ENCODE peak calls at places on chromosome 13, in seven cellular contexts. K is spleen, S is GM23338, L is H1, P is transverse colon, T is Panc1, J is stomach. F is an unnamed sample. For H3K4me1, the result is how much of the 10 kb centered on the place peaks cover.

GRCh38 chr13:26719356-26719945 is 41.1 kb downstream of the GPR12 start:
- DNase-seq in K (no peak), S (peak), L (no peak), P (no peak), T (no peak), J (no peak), F (no peak)

GRCh38 chr13:77563110-77563509 is 27.6 kb downstream of the SCEL start:
- DNase-seq in K (no peak), S (peak), L (no peak), P (no peak), T (no peak), J (no peak), F (no peak)

GRCh38 chr13:73803997-73804396 is 330.2 kb downstream of the KLF12 start:
- DNase-seq in K (no peak), S (no peak), L (no peak), P (no peak), T (no peak), J (no peak), F (no peak)

GRCh38 chr13:80563451-80563850 is 222.5 kb upstream of the SPRY2 start:
- DNase-seq in K (no peak), S (no peak), L (no peak), P (no peak), T (no peak), J (no peak), F (no peak)

GRCh38 chr13:66503890-66504289 is 726.2 kb downstream of the PCDH9 start:
- DNase-seq in K (no peak), S (peak), L (no peak), P (no peak), T (no peak), J (no peak), F (no peak)

GRCh38 chr13:49373699-49374098 is 70.2 kb downstream of the CAB39L start:
- DNase-seq in K (no peak), S (no peak), L (no peak), P (no peak), T (no peak), J (no peak), F (no peak)

GRCh38 chr13:66553391-66553790 is 676.7 kb downstream of the PCDH9 start:
- DNase-seq in K (no peak), S (no peak), L (no peak), P (no peak), T (no peak), J (no peak), F (no peak)

GRCh38 chr13:71866173-71867091 is 572 bp downstream of the DACH1 start:
- DNase-seq in K (peak), S (peak), L (peak), P (peak), T (no peak), J (peak), F (peak)

GRCh38 chr13:63501702-63502101 is 2086.1 kb upstream of the PCDH20 start:
- DNase-seq in K (no peak), S (no peak), L (no peak), P (no peak), T (no peak), J (no peak), F (no peak)

GRCh38 chr13:48302920-48303330 is 626 bp upstream of the RB1 start:
- DNase-seq in K (no peak), S (no peak), L (no peak), P (no peak), T (no peak), J (no peak), F (no peak)

GRCh38 chr13:33197551-33197971 is 88.0 kb downstream of the STARD13 start:
- DNase-seq in K (no peak), S (no peak), L (no peak), P (no peak), T (no peak), J (no peak), F (no peak)

GRCh38 chr13:101454767-101455166 is 2.3 kb downstream of the ITGBL1 start:
- DNase-seq in K (no peak), S (no peak), L (no peak), P (no peak), T (peak), J (no peak), F (no peak)

GRCh38 chr13:72852207-72852606 is 70.3 kb downstream of the PIBF1 start:
- DNase-seq in K (peak), S (no peak), L (no peak), P (no peak), T (no peak), J (no peak), F (no peak)

GRCh38 chr13:43816401-43816889 is 29.7 kb upstream of the ENOX1 start:
- DNase-seq in K (no peak), S (no peak), L (no peak), P (no peak), T (no peak), J (no peak), F (no peak)

GRCh38 chr13:34863360-34864135 is 78.5 kb upstream of the NBEA start:
- DNase-seq in K (no peak), S (no peak), L (no peak), P (no peak), T (no peak), J (no peak), F (no peak)

GRCh38 chr13:75299913-75300862 is 181.8 kb downstream of the TBC1D4 start:
- DNase-seq in K (no peak), S (no peak), L (no peak), P (no peak), T (no peak), J (no peak), F (no peak)

GRCh38 chr13:97659602-97660001 is 225.6 kb downstream of the RAP2A start:
- DNase-seq in K (no peak), S (peak), L (no peak), P (no peak), T (no peak), J (no peak), F (no peak)

DNA sequence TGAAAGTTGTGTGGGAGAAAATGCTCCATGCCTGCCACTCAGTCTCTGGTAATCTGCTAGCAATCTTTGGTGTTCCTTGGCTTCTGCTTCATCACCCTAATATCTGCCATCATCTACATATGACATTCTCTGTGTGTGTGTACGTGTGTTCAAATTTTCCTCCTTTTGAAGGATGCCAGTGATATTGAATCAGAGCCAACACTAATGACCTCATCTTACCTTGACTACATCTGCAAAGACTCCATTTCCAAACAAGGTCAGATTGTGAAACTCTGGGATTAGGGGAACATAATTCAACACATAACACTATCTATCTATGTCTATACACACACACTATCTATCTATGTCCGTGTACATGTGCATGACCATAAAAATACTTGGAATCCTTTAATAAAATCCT is 81.4 kb upstream of the IRS2 start:
- DNase-seq in K (no peak), S (no peak), L (no peak), P (no peak), T (no peak), J (no peak), F (no peak)
- TF ChIP-seq POLR2AphosphoS5 in K (no peak), S (no peak), L (no peak), P (no peak), T (no peak), J (peak), F (no peak)

DNA sequence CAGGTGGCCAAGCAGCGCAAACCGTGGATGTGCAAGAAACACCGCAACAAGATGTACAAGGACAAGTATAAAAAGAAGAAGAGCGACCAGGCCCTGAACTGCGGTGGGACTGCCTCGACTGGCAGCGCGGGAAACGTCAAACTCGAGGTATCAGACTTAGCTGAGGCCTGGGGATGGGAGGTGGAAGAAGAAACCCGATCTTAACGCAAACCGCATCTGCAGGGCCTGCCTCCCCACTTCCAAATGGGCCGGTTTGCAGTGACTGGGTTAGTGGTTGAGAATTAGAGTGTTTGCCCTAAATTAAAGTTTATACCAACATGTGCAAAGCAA is 754 bp downstream of the RFXAP start:
- DNase-seq in K (no peak), S (peak), L (no peak), P (no peak), T (no peak), J (no peak), F (no peak)
- H3K4me1 ChIP-seq in K (under half), S (under half), L (under half), P (under half), T (under half), J (half or more), F (under half)

GRCh38 chr13:110445722-110446569 is 115.6 kb downstream of the RAB20 start:
- DNase-seq in K (peak), S (no peak), L (no peak), P (no peak), T (no peak), J (no peak), F (no peak)

GRCh38 chr13:110442946-110443632 is 118.4 kb downstream of the RAB20 start:
- DNase-seq in K (no peak), S (no peak), L (no peak), P (no peak), T (no peak), J (no peak), F (no peak)

GRCh38 chr13:110445183-110445582 is 116.3 kb downstream of the RAB20 start:
- DNase-seq in K (no peak), S (no peak), L (no peak), P (no peak), T (no peak), J (no peak), F (no peak)

GRCh38 chr13:110443633-110444225 is 117.8 kb downstream of the RAB20 start:
- DNase-seq in K (no peak), S (no peak), L (no peak), P (no peak), T (no peak), J (no peak), F (no peak)

GRCh38 chr13:110444226-110444653 is 117.3 kb downstream of the RAB20 start:
- DNase-seq in K (no peak), S (no peak), L (no peak), P (no peak), T (no peak), J (no peak), F (no peak)
- TF ChIP-seq CTCF in K (no peak), S (no peak), L (peak), P (peak), T (no peak), J (no peak), F (no peak)

GRCh38 chr13:40230833-40231266 is 435.6 kb downstream of the FOXO1 start:
- DNase-seq in K (no peak), S (no peak), L (no peak), P (no peak), T (no peak), J (no peak), F (no peak)
- TF ChIP-seq POLR2AphosphoS5 in K (no peak), S (no peak), L (no peak), P (no peak), T (no peak), J (no peak), F (no peak)

GRCh38 chr13:28485551-28485950 is 9.4 kb downstream of the FLT1 start:
- DNase-seq in K (no peak), S (peak), L (no peak), P (no peak), T (no peak), J (no peak), F (no peak)

GRCh38 chr13:28489975-28490550 is 4.9 kb downstream of the FLT1 start:
- DNase-seq in K (no peak), S (no peak), L (no peak), P (no peak), T (no peak), J (no peak), F (no peak)

GRCh38 chr13:28486144-28486543 is 8.8 kb downstream of the FLT1 start:
- DNase-seq in K (no peak), S (no peak), L (no peak), P (no peak), T (no peak), J (no peak), F (no peak)

GRCh38 chr13:28489536-28489935 is 5.4 kb downstream of the FLT1 start:
- DNase-seq in K (no peak), S (no peak), L (no peak), P (no peak), T (no peak), J (no peak), F (no peak)

GRCh38 chr13:28488376-28489005 is 6.4 kb downstream of the FLT1 start:
- DNase-seq in K (no peak), S (no peak), L (no peak), P (no peak), T (no peak), J (no peak), F (no peak)
- H3K4me1 ChIP-seq in K (under half), S (half or more), L (under half), P (under half), T (under half), J (under half), F (under half)

GRCh38 chr13:24629320-24629719 is 50.9 kb upstream of the ATP12A start:
- DNase-seq in K (no peak), S (no peak), L (no peak), P (no peak), T (no peak), J (no peak), F (no peak)

GRCh38 chr13:24627090-24627714 is 53.0 kb upstream of the ATP12A start:
- DNase-seq in K (no peak), S (peak), L (peak), P (no peak), T (no peak), J (peak), F (no peak)

GRCh38 chr13:24625870-24626419 is 54.3 kb upstream of the ATP12A start:
- DNase-seq in K (no peak), S (no peak), L (no peak), P (no peak), T (no peak), J (peak), F (no peak)

GRCh38 chr13:24626449-24626848 is 53.8 kb upstream of the ATP12A start:
- DNase-seq in K (no peak), S (no peak), L (no peak), P (no peak), T (no peak), J (peak), F (no peak)

GRCh38 chr13:24627864-24628418 is 52.3 kb upstream of the ATP12A start:
- DNase-seq in K (no peak), S (no peak), L (no peak), P (no peak), T (no peak), J (no peak), F (no peak)
- TF ChIP-seq CTCF in K (no peak), S (peak), L (peak), P (no peak), T (no peak), J (no peak), F (no peak)

DNA sequence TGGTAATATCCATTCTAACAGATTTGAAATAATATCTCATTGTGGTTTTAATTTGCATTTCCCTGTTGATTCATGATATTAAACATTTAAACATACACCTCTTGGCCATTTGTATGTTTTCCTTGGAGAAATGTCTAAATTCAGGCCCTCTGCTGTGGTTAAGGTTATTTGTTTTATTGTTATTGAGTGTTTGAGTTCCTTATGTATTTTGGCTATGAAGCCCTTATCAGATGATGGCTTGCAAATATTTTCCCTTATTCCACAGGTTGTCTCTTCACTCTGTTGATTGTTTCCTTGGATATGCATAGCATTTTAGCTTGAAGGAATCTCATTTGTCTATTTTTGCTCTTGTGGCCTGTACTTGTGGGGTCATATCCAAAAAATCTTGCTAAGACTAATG is 303.6 kb downstream of the GPC5 start:
- DNase-seq in K (no peak), S (no peak), L (no peak), P (no peak), T (no peak), J (no peak), F (no peak)
- TF ChIP-seq POLR2AphosphoS5 in K (no peak), S (no peak), L (no peak), P (no peak), T (no peak), J (no peak), F (no peak)

GRCh38 chr13:29439601-29440381 is 155.7 kb downstream of the SLC7A1 start:
- DNase-seq in K (no peak), S (no peak), L (no peak), P (no peak), T (no peak), J (no peak), F (no peak)
- H3K4me1 ChIP-seq in K (under half), S (under half), L (under half), P (under half), T (under half), J (under half), F (under half)

GRCh38 chr13:107124129-107124718 is 556.3 kb upstream of the ARGLU1 start:
- DNase-seq in K (no peak), S (peak), L (no peak), P (no peak), T (no peak), J (no peak), F (no peak)
- TF ChIP-seq CTCF in K (no peak), S (no peak), L (peak), P (peak), T (peak), J (no peak), F (peak)

GRCh38 chr13:105338044-105338443 is 1197.4 kb downstream of the EFNB2 start:
- DNase-seq in K (no peak), S (no peak), L (no peak), P (no peak), T (no peak), J (no peak), F (no peak)
- TF ChIP-seq POLR2AphosphoS5 in K (no peak), S (no peak), L (no peak), P (no peak), T (no peak), J (no peak), F (no peak)